ENCODE peak calls at places on chromosomes 6 and 20, in ten cellular contexts. M, S, W, E, H, O, X, B, V and K are unnamed samples.
A peak's percentile ranks its signal among the peaks of the same experiment; 100 is the strongest.

GRCh38 chr6:116596815-116597214 is 19.5 kb upstream of the RSPH4A start:
- DNase-seq in M (no peak), S (no peak), W (peak; percentile 17), E (no peak), H (no peak), O (peak; percentile 70), X (no peak), B (no peak), V (no peak), K (no peak)

GRCh38 chr6:77457720-77458349 is 5.5 kb downstream of the HTR1B start:
- DNase-seq in M (peak; percentile 62), S (no peak), W (peak; percentile 85), E (no peak), H (no peak), O (peak; percentile 87), X (peak; percentile 23), B (peak; percentile 84), V (peak; percentile 43), K (no peak)

GRCh38 chr6:21587925-21588811 is 5.4 kb upstream of the SOX4 start:
- DNase-seq in M (peak; percentile 61), S (peak; percentile 80), W (peak; percentile 59), E (no peak), H (peak; percentile 25), O (peak; percentile 68), X (peak; percentile 24), B (peak; percentile 72), V (no peak), K (no peak)

GRCh38 chr6:20559924-20560551 is 25.8 kb downstream of the CDKAL1 start:
- DNase-seq in M (no peak), S (no peak), W (no peak), E (no peak), H (no peak), O (no peak), X (no peak), B (no peak), V (no peak), K (no peak)

GRCh38 chr6:147467463-147467862 is 41.0 kb upstream of the SAMD5 start:
- DNase-seq in M (no peak), S (no peak), W (no peak), E (no peak), H (no peak), O (no peak), X (no peak), B (no peak), V (no peak), K (no peak)

GRCh38 chr6:86859513-86859912 is 77.8 kb upstream of the HTR1E start:
- DNase-seq in M (no peak), S (no peak), W (no peak), E (no peak), H (no peak), O (no peak), X (no peak), B (no peak), V (no peak), K (no peak)

GRCh38 chr6:21826031-21826430 is 232.5 kb downstream of the SOX4 start:
- DNase-seq in M (no peak), S (no peak), W (no peak), E (no peak), H (no peak), O (peak; percentile 30), X (no peak), B (no peak), V (no peak), K (no peak)

GRCh38 chr20:2283706-2284423 is 11.9 kb upstream of the TGM3 start:
- DNase-seq in M (no peak), S (no peak), W (no peak), E (no peak), H (no peak), O (no peak), X (no peak), B (no peak), V (no peak), K (no peak)

GRCh38 chr20:36310215-36310981 is 4.3 kb downstream of the DLGAP4 start:
- DNase-seq in M (no peak), S (peak; percentile 31), W (no peak), E (no peak), H (no peak), O (no peak), X (no peak), B (no peak), V (no peak), K (no peak)

GRCh38 chr6:106051241-106051640 is 34.9 kb upstream of the PRDM1 start:
- DNase-seq in M (no peak), S (no peak), W (no peak), E (no peak), H (no peak), O (no peak), X (no peak), B (no peak), V (no peak), K (no peak)

GRCh38 chr6:142518126-142518525 is 216.3 kb downstream of the ADGRG6 start:
- DNase-seq in M (no peak), S (no peak), W (no peak), E (no peak), H (no peak), O (peak; percentile 39), X (no peak), B (no peak), V (no peak), K (no peak)

GRCh38 chr20:23131766-23132165 is 45.6 kb upstream of the CD93 start:
- DNase-seq in M (no peak), S (no peak), W (no peak), E (no peak), H (no peak), O (no peak), X (no peak), B (no peak), V (no peak), K (no peak)

GRCh38 chr20:5474646-5475550 is 158.1 kb upstream of the PROKR2 start:
- DNase-seq in M (no peak), S (no peak), W (no peak), E (no peak), H (peak; percentile 34), O (no peak), X (no peak), B (no peak), V (no peak), K (no peak)

GRCh38 chr6:131136021-131136847 is 967 bp downstream of the AKAP7 start:
- DNase-seq in M (no peak), S (no peak), W (no peak), E (no peak), H (peak; percentile 32), O (no peak), X (no peak), B (no peak), V (peak; percentile 15), K (no peak)

GRCh38 chr20:43066061-43066575 is 123.6 kb downstream of the PTPRT start:
- DNase-seq in M (no peak), S (no peak), W (no peak), E (no peak), H (no peak), O (no peak), X (no peak), B (no peak), V (no peak), K (no peak)

GRCh38 chr6:6131492-6132109 is 124.9 kb upstream of the NRN1 start:
- DNase-seq in M (no peak), S (no peak), W (peak; percentile 23), E (no peak), H (no peak), O (peak; percentile 9), X (no peak), B (no peak), V (no peak), K (no peak)

GRCh38 chr6:150128425-150128824 is 14.4 kb upstream of the PPP1R14C start:
- DNase-seq in M (no peak), S (no peak), W (no peak), E (no peak), H (no peak), O (peak; percentile 75), X (no peak), B (no peak), V (no peak), K (no peak)

GRCh38 chr6:13071946-13072345 is 256.4 kb downstream of the TBC1D7 start:
- DNase-seq in M (no peak), S (no peak), W (no peak), E (no peak), H (no peak), O (no peak), X (no peak), B (no peak), V (no peak), K (no peak)

GRCh38 chr20:35055445-35056276 is 36.9 kb downstream of the TRPC4AP start:
- DNase-seq in M (no peak), S (no peak), W (no peak), E (no peak), H (no peak), O (peak; percentile 71), X (no peak), B (no peak), V (no peak), K (no peak)

GRCh38 chr20:18985551-18985950 is 172.0 kb downstream of the SCP2D1 start:
- DNase-seq in M (no peak), S (no peak), W (no peak), E (no peak), H (no peak), O (no peak), X (no peak), B (no peak), V (no peak), K (no peak)

GRCh38 chr6:169253341-169253740 is 305 bp downstream of the THBS2 start:
- DNase-seq in M (no peak), S (peak; percentile 38), W (no peak), E (no peak), H (no peak), O (no peak), X (no peak), B (no peak), V (no peak), K (no peak)

GRCh38 chr6:29502597-29502996 is 14.8 kb upstream of the MAS1L start:
- DNase-seq in M (no peak), S (no peak), W (no peak), E (no peak), H (no peak), O (no peak), X (no peak), B (no peak), V (no peak), K (no peak)

GRCh38 chr6:158772851-158773371 is 46.3 kb downstream of the EZR start:
- DNase-seq in M (peak; percentile 40), S (no peak), W (no peak), E (no peak), H (no peak), O (no peak), X (no peak), B (peak; percentile 11), V (no peak), K (no peak)

GRCh38 chr6:100230976-100231316 is 233.8 kb downstream of the SIM1 start:
- DNase-seq in M (no peak), S (no peak), W (no peak), E (no peak), H (no peak), O (no peak), X (no peak), B (no peak), V (no peak), K (no peak)

GRCh38 chr6:169568314-169569087 is 133.3 kb downstream of the WDR27 start:
- DNase-seq in M (no peak), S (no peak), W (no peak), E (no peak), H (no peak), O (no peak), X (no peak), B (no peak), V (no peak), K (no peak)

GRCh38 chr6:158566207-158566818 is 6.4 kb downstream of the TMEM181 start:
- DNase-seq in M (no peak), S (no peak), W (no peak), E (no peak), H (no peak), O (no peak), X (no peak), B (no peak), V (no peak), K (no peak)

GRCh38 chr20:60358101-60358500 is 399.9 kb downstream of the CDH26 start:
- DNase-seq in M (no peak), S (no peak), W (no peak), E (no peak), H (no peak), O (no peak), X (no peak), B (no peak), V (no peak), K (no peak)

GRCh38 chr6:134882426-134883038 is 67.4 kb downstream of the ALDH8A1 start:
- DNase-seq in M (peak; percentile 40), S (no peak), W (peak; percentile 52), E (peak; percentile 1), H (peak; percentile 9), O (peak; percentile 57), X (peak; percentile 27), B (peak; percentile 43), V (peak; percentile 45), K (no peak)